ENCODE peak calls at places on chromosomes 5 and 9, in five cellular contexts. M, X, I, S and Y are unnamed samples.
A peak's percentile ranks its signal among the peaks of the same experiment; 100 is the strongest.

GRCh38 chr9:4921449-4921848 is 63.6 kb upstream of the JAK2 start:
- DNase-seq in M (no peak), X (no peak), S (no peak), I (no peak), Y (no peak)

GRCh38 chr5:141732417-141732816 is 50.4 kb upstream of the ARAP3 start:
- DNase-seq in S (no peak), M (no peak), I (no peak), X (no peak), Y (no peak)

GRCh38 chr5:45189481-45189880 is 380.7 kb downstream of the MRPS30 start:
- DNase-seq in S (no peak), I (no peak), X (no peak), M (no peak), Y (no peak)

GRCh38 chr5:98763001-98763630 is 10.3 kb upstream of the RGMB start:
- DNase-seq in I (no peak), X (peak; percentile 92), M (no peak), S (no peak), Y (no peak)

GRCh38 chr9:126548312-126548711 is 65.4 kb upstream of the LMX1B start:
- DNase-seq in X (no peak), S (no peak), I (no peak), M (no peak), Y (no peak)

GRCh38 chr5:82813951-82814350 is 263.2 kb downstream of the TMEM167A start:
- DNase-seq in S (no peak), I (no peak), X (no peak), M (no peak), Y (no peak)

GRCh38 chr5:143011621-143012020 is 241.4 kb downstream of the ARHGAP26 start:
- DNase-seq in X (peak; percentile 69), I (no peak), M (no peak), S (no peak), Y (no peak)

GRCh38 chr5:140293091-140293996 is 9.6 kb downstream of the PFDN1 start:
- DNase-seq in X (no peak), M (no peak), I (no peak), S (no peak), Y (no peak)

GRCh38 chr9:6197330-6197729 is 18.3 kb upstream of the IL33 start:
- DNase-seq in S (no peak), M (peak; percentile 32), X (no peak), I (no peak), Y (peak; percentile 18)

GRCh38 chr9:35070823-35071813 is 1.3 kb downstream of the VCP start:
- DNase-seq in X (no peak), M (no peak), S (no peak), I (no peak), Y (no peak)

GRCh38 chr5:36717131-36717530 is 110.7 kb downstream of the SLC1A3 start:
- DNase-seq in I (no peak), X (no peak), S (no peak), M (no peak), Y (no peak)

GRCh38 chr5:68932830-68933434 is 160.9 kb upstream of the SLC30A5 start:
- DNase-seq in M (no peak), X (no peak), S (no peak), I (no peak), Y (peak; percentile 64)

GRCh38 chr5:65037845-65038815 is 269.4 kb downstream of the CWC27 start:
- DNase-seq in M (peak; percentile 52), I (no peak), S (peak; percentile 66), X (peak; percentile 74), Y (peak; percentile 76)

GRCh38 chr5:65035212-65036206 is 266.8 kb downstream of the CWC27 start:
- DNase-seq in X (peak; percentile 98), S (peak; percentile 90), M (peak; percentile 87), I (peak; percentile 81), Y (peak; percentile 60)

GRCh38 chr5:65034029-65034781 is 265.5 kb downstream of the CWC27 start:
- DNase-seq in S (peak; percentile 64), I (no peak), M (no peak), X (no peak), Y (no peak)

GRCh38 chr5:65032250-65032649 is 263.5 kb downstream of the CWC27 start:
- DNase-seq in I (no peak), M (no peak), S (peak; percentile 74), X (peak; percentile 96), Y (no peak)

DNA sequence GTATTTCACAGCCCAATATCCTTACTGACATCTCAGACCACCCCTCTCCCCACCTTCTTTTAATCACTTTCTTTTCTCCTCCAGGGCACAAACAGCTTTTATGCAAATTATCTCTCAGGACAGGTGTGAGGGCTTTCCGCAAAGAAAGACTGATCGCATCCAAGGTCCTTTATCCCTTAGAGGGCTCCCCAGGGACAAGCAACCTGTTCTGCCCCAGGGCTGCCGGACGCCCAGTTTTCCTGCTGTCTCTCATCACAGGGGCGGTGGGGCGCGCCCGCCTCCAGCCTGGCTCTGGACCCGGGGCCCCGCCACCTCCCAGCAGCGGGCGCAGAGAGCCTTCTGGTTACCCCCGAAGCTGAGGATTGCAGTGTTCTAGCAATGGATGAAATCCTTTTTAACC is 266.1 kb downstream of the CWC27 start:
- DNase-seq in S (no peak), I (no peak), M (no peak), X (no peak), Y (no peak)
- H3K4me3 ChIP-seq in S (peak overlapping the region; percentile 54), I (peak overlapping the region; percentile 75), M (peak overlapping the region; percentile 61), X (peak overlapping the region; percentile 69), Y (no peak overlapping the region)

DNA sequence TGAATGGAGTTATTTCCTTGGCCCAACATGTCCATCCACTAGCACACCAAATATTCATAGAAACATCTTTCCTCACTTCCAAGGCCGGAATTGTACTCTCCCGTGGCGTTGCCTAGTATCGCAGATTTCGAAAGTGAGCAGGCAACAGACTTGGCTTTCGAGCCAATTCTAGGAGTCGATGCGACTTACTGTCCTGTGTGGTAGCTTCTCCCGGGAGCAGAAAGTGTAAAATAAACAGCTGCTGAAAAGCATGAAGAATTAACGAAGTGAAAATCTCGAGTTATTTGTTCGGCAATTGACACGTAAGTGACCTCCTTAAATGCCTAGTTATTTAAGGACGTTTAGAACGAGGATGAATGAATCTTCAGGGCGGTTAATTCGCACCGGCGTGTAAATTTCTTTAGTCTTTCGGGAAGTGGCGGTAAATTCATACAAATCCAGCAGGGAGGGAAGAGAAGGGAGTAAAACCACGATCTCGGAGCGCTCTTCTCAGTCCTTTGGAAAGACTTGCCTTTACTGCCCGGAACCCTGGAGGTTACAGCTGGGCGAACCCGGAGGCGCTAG is 414 bp upstream of the PCSK5 start:
- DNase-seq in X (peak; percentile 85), S (peak; percentile 83), M (peak; percentile 62), I (no peak), Y (no peak)
- H3K27ac ChIP-seq in X (peak overlapping the region; percentile 65), S (peak overlapping the region; percentile 90), M (peak overlapping the region; percentile 84), I (peak overlapping the region; percentile 62), Y (no peak overlapping the region)

DNA sequence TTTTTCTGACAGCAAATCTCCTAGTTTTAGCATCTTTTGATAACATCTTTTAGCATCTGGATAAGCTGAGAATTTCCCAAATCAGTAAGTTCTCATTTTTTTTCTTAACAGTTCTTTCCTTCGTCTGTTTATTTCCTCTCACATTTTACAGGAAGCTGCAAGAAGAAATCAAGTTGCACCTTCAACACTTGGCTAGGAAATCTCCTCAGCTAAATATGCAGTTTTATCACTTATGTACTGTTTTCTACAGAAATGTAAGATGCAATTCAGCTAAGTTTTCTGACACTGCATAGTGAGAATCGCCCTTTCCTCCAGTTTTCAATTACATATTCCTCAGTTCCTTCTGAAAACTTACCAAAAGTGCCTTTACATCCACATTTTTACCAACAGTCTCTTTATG is 59.0 kb upstream of the MSX2 start:
- DNase-seq in X (no peak), S (no peak), M (no peak), I (no peak), Y (no peak)
- H3K27me3 ChIP-seq in X (no peaks in the 10 kb centered on the region), S (no peaks in the 10 kb centered on the region), M (no peaks in the 10 kb centered on the region), I (no peaks in the 10 kb centered on the region), Y (no peaks in the 10 kb centered on the region)

DNA sequence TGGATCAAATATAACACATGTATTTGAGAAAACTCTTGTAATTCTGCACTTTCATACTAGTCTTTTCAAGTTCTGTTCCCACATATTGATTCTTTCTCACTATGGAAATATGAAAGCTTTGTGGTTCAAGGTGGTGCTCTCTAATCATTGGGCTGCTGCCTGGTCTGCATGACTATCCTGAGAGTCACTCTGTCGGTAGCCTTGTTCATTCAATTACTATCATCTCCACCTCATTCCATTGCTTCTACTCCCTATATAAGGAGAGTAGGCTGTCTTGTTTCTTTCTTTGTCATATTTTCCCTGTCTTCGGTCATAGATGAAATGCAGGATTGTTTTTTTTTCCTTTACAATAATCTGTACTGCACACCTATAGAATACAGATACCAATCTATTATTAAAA is 341.4 kb upstream of the ACTBL2 start:
- DNase-seq in X (peak; percentile 66), I (no peak), M (no peak), S (no peak), Y (no peak)
- H3K4me3 ChIP-seq in X (no peak overlapping the region), I (no peak overlapping the region), M (no peak overlapping the region), S (no peak overlapping the region), Y (no peak overlapping the region)

GRCh38 chr5:13378073-13378472 is 566.4 kb downstream of the DNAH5 start:
- DNase-seq in M (no peak), I (no peak), X (no peak), S (no peak), Y (no peak)
- H3K27ac ChIP-seq in M (no peak overlapping the region), I (no peak overlapping the region), X (no peak overlapping the region), S (no peak overlapping the region), Y (no peak overlapping the region)

GRCh38 chr9:86943871-86944240 is 3.5 kb downstream of the GAS1 start:
- DNase-seq in M (no peak), X (no peak), I (no peak), S (no peak), Y (no peak)

GRCh38 chr9:86943223-86943870 is 4.0 kb downstream of the GAS1 start:
- DNase-seq in I (no peak), S (no peak), M (no peak), X (no peak), Y (no peak)

GRCh38 chr9:86940774-86941173 is 6.5 kb downstream of the GAS1 start:
- DNase-seq in M (no peak), X (no peak), S (no peak), I (no peak), Y (no peak)

GRCh38 chr9:86941196-86941595 is 6.1 kb downstream of the GAS1 start:
- DNase-seq in M (no peak), I (no peak), S (no peak), X (no peak), Y (no peak)

GRCh38 chr9:86942352-86943222 is 4.7 kb downstream of the GAS1 start:
- DNase-seq in S (no peak), I (no peak), M (no peak), X (no peak), Y (no peak)
- H3K27me3 ChIP-seq in S (no peaks in the 10 kb centered on the region), I (no peaks in the 10 kb centered on the region), M (peaks cover 46% of the 10 kb centered on the region), X (peaks cover 20% of the 10 kb centered on the region), Y (peaks cover 14% of the 10 kb centered on the region)